ENCODE peak calls at places on chromosomes 7 and 10, in four cellular contexts. B is mesendoderm, E is amniotic stem cell, A is ELR. U is an unnamed sample.

GRCh38 chr7:105672820-105673219 is 91.5 kb upstream of the EFCAB10 start:
- DNase-seq in B (no peak), E (no peak), A (no peak), U (peak)

GRCh38 chr10:102959399-102959798 is 41.3 kb downstream of the CNNM2 start:
- DNase-seq in A (no peak), E (no peak), B (no peak), U (no peak)

GRCh38 chr7:2715341-2716231 is 27.6 kb downstream of the AMZ1 start:
- DNase-seq in A (no peak), B (no peak), E (no peak), U (no peak)

GRCh38 chr7:39709768-39710291 is 86.5 kb downstream of the RALA start:
- DNase-seq in E (peak), B (peak), A (peak), U (no peak)

GRCh38 chr7:111485981-111486380 is 76.3 kb downstream of the IMMP2L start:
- DNase-seq in E (no peak), A (no peak), B (no peak), U (no peak)

GRCh38 chr7:19133891-19134290 is 11.3 kb downstream of the FERD3L start:
- DNase-seq in B (no peak), E (no peak), A (no peak), U (no peak)

GRCh38 chr10:110642980-110643655 is 1.0 kb upstream of the RBM20 start:
- DNase-seq in A (peak), B (peak), E (no peak), U (no peak)

GRCh38 chr10:77332256-77332655 is 305.4 kb downstream of the KCNMA1 start:
- DNase-seq in E (no peak), A (no peak), B (no peak), U (no peak)

GRCh38 chr7:29131678-29132077 is 14.7 kb downstream of the CPVL start:
- DNase-seq in A (no peak), B (no peak), E (no peak), U (no peak)

GRCh38 chr7:101494602-101495329 is 132.1 kb downstream of the COL26A1 start:
- DNase-seq in E (no peak), B (peak), A (no peak), U (no peak)

GRCh38 chr10:33095867-33096479 is 137.9 kb upstream of the ITGB1 start:
- DNase-seq in A (no peak), B (no peak), E (no peak), U (no peak)